ENCODE peak calls at places on chromosomes 1 and 21, in eight cellular contexts. A is HCT116, B is fibroblast of lung, F is hepatocyte, K is neural progenitor cell, Z is PC-9, W is GM23338, U is endothelial cell of umbilical vein. Y is an unnamed sample.
A peak's percentile ranks its signal among the peaks of the same experiment; 100 is the strongest.

GRCh38 chr1:169484683-169485426 is 889 bp downstream of the SLC19A2 start:
- DNase-seq in F (peak; percentile 85), Z (peak; percentile 53), K (peak; percentile 56), A (no peak), W (peak; percentile 34), U (peak; percentile 66), B (peak; percentile 82), Y (peak; percentile 57)

GRCh38 chr1:182905321-182905720 is 47.6 kb downstream of the SHCBP1L start:
- DNase-seq in K (no peak), W (no peak), F (no peak), A (no peak), Z (no peak), B (no peak), U (no peak), Y (no peak)

GRCh38 chr1:192489748-192490147 is 85.8 kb upstream of the RGS1 start:
- DNase-seq in U (peak; percentile 95), A (no peak), K (no peak), Z (peak; percentile 81), B (peak; percentile 92), W (peak; percentile 25), F (peak; percentile 84), Y (peak; percentile 74)

GRCh38 chr1:57637155-57637554 is 213.3 kb upstream of the DAB1 start:
- DNase-seq in B (peak; percentile 6), A (no peak), K (no peak), W (no peak), Z (no peak), U (no peak), F (no peak), Y (no peak)

GRCh38 chr1:103353391-103353790 is 172.1 kb upstream of the RNPC3 start:
- DNase-seq in A (no peak), B (no peak), Z (no peak), F (no peak), W (no peak), U (no peak), K (no peak), Y (no peak)

GRCh38 chr1:164664127-164664526 is 105.1 kb downstream of the PBX1 start:
- DNase-seq in B (no peak), W (no peak), Z (no peak), F (no peak), A (no peak), U (no peak), K (no peak), Y (no peak)

GRCh38 chr21:46116846-46117585 is 19.1 kb downstream of the COL6A2 start:
- DNase-seq in U (no peak), B (peak; percentile 81), Z (no peak), K (no peak), W (no peak), A (no peak), F (no peak), Y (peak; percentile 39)

GRCh38 chr21:14943636-14944035 is 121.2 kb downstream of the NRIP1 start:
- DNase-seq in W (no peak), B (no peak), Z (no peak), F (no peak), K (no peak), U (no peak), A (no peak), Y (peak; percentile 62)

GRCh38 chr1:59375321-59376220 is 78.7 kb downstream of the FGGY start:
- DNase-seq in Z (peak; percentile 54), A (no peak), F (peak; percentile 61), W (no peak), K (no peak), U (no peak), B (peak; percentile 92), Y (peak; percentile 95)

GRCh38 chr1:161086457-161086856 is 2.9 kb downstream of the NECTIN4 start:
- DNase-seq in Z (no peak), F (no peak), B (no peak), K (no peak), U (no peak), A (no peak), W (peak; percentile 17), Y (no peak)

GRCh38 chr1:17866451-17867029 is 111.4 kb downstream of the ACTL8 start:
- DNase-seq in Z (peak; percentile 48), W (no peak), F (peak; percentile 39), U (no peak), A (no peak), K (no peak), B (peak; percentile 92), Y (peak; percentile 87)

GRCh38 chr21:22374218-22374969 is 1376.2 kb downstream of the NCAM2 start:
- DNase-seq in A (no peak), U (no peak), B (no peak), K (peak; percentile 68), W (peak; percentile 40), Z (no peak), F (peak; percentile 68), Y (no peak)

GRCh38 chr1:183871568-183871967 is 66.6 kb downstream of the RGL1 start:
- DNase-seq in K (no peak), A (no peak), Z (no peak), F (no peak), U (no peak), W (no peak), B (no peak), Y (no peak)

GRCh38 chr1:95003433-95003738 is 69.4 kb downstream of the ALG14 start:
- DNase-seq in F (no peak), W (no peak), U (peak; percentile 45), B (peak; percentile 37), A (no peak), Z (no peak), K (no peak), Y (no peak)

GRCh38 chr1:21820597-21821232 is 8.7 kb downstream of the LDLRAD2 start:
- DNase-seq in B (no peak), A (no peak), Z (no peak), W (no peak), K (no peak), U (no peak), F (no peak), Y (no peak)

GRCh38 chr1:180252638-180253536 is 22.8 kb downstream of the LHX4 start:
- DNase-seq in W (peak; percentile 93), F (peak; percentile 75), K (peak; percentile 82), A (peak; percentile 51), Z (peak; percentile 47), U (peak; percentile 57), B (peak; percentile 65), Y (peak; percentile 72)

GRCh38 chr1:54200519-54200997 is 591 bp downstream of the MRPL37 start:
- DNase-seq in U (no peak), F (no peak), Z (no peak), B (peak; percentile 17), A (no peak), K (no peak), W (no peak), Y (no peak)

DNA sequence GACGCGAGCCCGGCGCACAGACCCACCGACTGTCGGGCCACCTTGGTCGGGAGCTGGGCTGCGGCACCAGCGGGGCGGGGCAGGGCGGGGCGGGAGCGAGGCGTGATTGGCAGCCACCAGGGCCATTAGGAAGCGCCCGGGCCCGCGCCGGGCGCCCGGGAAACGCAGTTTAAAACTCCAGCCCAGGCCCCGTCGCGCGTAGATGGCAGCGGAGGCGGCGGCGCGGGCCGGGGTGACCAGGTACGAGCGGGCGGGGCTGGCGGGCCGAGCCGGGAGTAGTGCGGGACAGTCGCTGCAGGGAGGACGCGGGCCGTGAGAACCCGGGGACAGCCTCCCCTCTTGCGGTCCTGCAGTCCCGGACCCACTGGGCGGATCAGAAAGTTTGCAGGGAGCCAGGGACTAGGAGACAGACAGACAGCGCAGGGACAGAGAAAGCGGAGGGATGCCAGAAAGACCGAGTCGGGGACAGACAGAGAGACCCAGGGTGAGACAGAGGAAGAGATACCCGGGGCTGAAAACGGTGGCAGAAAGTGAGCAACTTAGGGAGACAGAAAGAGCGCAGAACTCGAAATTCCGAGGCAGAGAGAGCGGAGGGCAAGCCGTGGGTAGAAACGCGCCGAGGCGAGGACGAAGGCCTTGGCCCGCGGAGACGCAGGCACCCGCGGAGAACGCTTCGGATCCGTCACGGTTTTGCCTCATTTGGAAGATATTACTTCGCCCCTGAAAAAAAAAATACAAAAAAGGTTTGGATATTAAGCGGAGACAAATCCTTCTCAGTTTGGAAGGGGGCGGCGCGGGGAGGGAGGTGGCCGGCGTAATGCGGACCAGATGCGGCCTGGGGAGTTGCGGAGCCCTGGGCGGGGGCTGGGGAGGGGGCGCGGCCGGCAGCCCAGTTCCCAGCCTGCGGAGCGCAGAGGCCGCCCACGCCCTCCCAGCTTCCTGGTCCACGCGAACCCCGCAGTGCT is at the start of gene DMBX1:
- DNase-seq in B (no peak), W (peak; percentile 93), U (no peak), A (peak; percentile 38), F (peak; percentile 51), K (peak; percentile 91), Z (no peak), Y (peak; percentile 73)
- TF ChIP-seq EZH2 in B (peak; percentile 87), W (peak; percentile 98), U (peak; percentile 42), A (no peak), F (peak; percentile 15), K (no peak), Z (peak; percentile 37), Y (no peak)

GRCh38 chr1:151939141-151939540 is 29.8 kb upstream of the THEM4 start:
- DNase-seq in A (no peak), K (no peak), U (no peak), Z (no peak), F (no peak), B (no peak), W (no peak), Y (no peak)

GRCh38 chr1:151935154-151935553 is 25.8 kb upstream of the THEM4 start:
- DNase-seq in U (peak; percentile 43), Z (no peak), F (peak; percentile 39), W (peak; percentile 19), B (no peak), A (no peak), K (no peak), Y (peak; percentile 19)

GRCh38 chr1:151936203-151936602 is 26.9 kb upstream of the THEM4 start:
- DNase-seq in K (no peak), F (no peak), B (no peak), W (no peak), Z (no peak), U (no peak), A (no peak), Y (peak; percentile 45)

GRCh38 chr1:151936653-151937052 is 27.3 kb upstream of the THEM4 start:
- DNase-seq in F (peak; percentile 38), W (peak; percentile 60), A (no peak), K (peak; percentile 66), U (peak; percentile 16), B (no peak), Z (no peak), Y (no peak)

GRCh38 chr1:151934048-151934493 is 24.8 kb upstream of the THEM4 start:
- DNase-seq in A (no peak), K (peak; percentile 72), F (peak; percentile 81), W (peak; percentile 86), B (peak; percentile 69), U (peak; percentile 71), Z (peak; percentile 54), Y (peak; percentile 88)
- TF ChIP-seq CTCF in A (peak; percentile 86), K (peak; percentile 79), F (peak; percentile 79), W (peak; percentile 91), B (peak; percentile 95), U (peak; percentile 77), Z (peak; percentile 89), Y (peak; percentile 96)

DNA sequence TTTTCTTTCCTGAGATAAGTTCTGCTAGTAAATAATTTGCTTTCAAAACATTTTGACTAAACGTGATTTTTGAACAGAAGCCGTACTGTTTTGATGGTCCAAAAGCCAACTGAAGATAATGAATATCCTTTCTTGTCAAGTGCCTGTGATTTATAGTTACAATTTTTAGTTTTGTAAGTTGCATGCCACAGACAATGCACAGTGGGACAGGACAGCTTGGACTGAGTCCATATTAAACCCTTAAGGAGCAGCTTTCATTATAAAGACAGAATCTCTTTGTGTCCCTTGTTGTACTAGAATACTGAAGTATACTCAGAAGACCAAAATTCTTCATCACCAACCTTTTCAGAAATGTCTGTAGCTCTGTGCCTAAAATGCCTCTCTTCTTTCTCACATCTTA is 92.2 kb downstream of the LTN1 start:
- DNase-seq in K (no peak), F (no peak), U (no peak), W (no peak), B (no peak), A (no peak), Z (no peak), Y (no peak)
- H3K4me1 ChIP-seq in K (no peaks in the 10 kb centered on the region), F (peaks cover 4% of the 10 kb centered on the region), U (no peaks in the 10 kb centered on the region), W (no peaks in the 10 kb centered on the region), B (no peaks in the 10 kb centered on the region), A (no peaks in the 10 kb centered on the region), Z (no peaks in the 10 kb centered on the region), Y (no peaks in the 10 kb centered on the region)

GRCh38 chr1:90706437-90707362 is 10.4 kb downstream of the BARHL2 start:
- DNase-seq in A (no peak), K (peak; percentile 82), F (peak; percentile 67), B (no peak), U (no peak), Z (no peak), W (peak; percentile 81), Y (no peak)
- TF ChIP-seq EZH2 in A (no peak), K (peak; percentile 78), F (peak; percentile 30), B (no peak), U (peak; percentile 89), Z (no peak), W (peak; percentile 92), Y (no peak)